ENCODE peak calls at places on chromosomes 13 and 19, in six cellular contexts. G is tibial artery, R is GM06990, A is testis, O is heart left ventricle, N is prostate gland. W is an unnamed sample.

GRCh38 chr13:99686157-99686572 is 184.9 kb downstream of the TM9SF2 start:
- DNase-seq in G (no peak), O (peak; percentile 53), N (no peak), A (peak; percentile 83), R (no peak), W (peak; percentile 69)

GRCh38 chr19:17997969-17998826 is 9.8 kb upstream of the ARRDC2 start:
- DNase-seq in N (no peak), A (no peak), R (no peak), O (no peak), G (no peak), W (peak; percentile 37)

GRCh38 chr13:65653548-65654078 is 1576.5 kb downstream of the PCDH9 start:
- DNase-seq in N (no peak), A (no peak), O (no peak), R (no peak), G (no peak), W (peak; percentile 69)

GRCh38 chr13:58318495-58319167 is 687.1 kb downstream of the PCDH17 start:
- DNase-seq in O (no peak), G (no peak), N (no peak), R (no peak), A (peak; percentile 19), W (no peak)

GRCh38 chr13:79709526-79709925 is 228.6 kb downstream of the NDFIP2 start:
- DNase-seq in A (no peak), G (no peak), N (no peak), R (no peak), O (no peak), W (no peak)

GRCh38 chr13:28349901-28350654 is 144.8 kb downstream of the FLT1 start:
- DNase-seq in R (no peak), N (no peak), G (no peak), A (no peak), O (peak; percentile 39), W (peak; percentile 77)

GRCh38 chr19:1245884-1246816 is 2.2 kb upstream of the MIDN start:
- DNase-seq in R (no peak), N (peak; percentile 82), O (peak; percentile 94), G (no peak), A (peak; percentile 88), W (no peak)

GRCh38 chr13:36133950-36134349 is 2.8 kb upstream of the DCLK1 start:
- DNase-seq in O (no peak), G (no peak), A (no peak), R (no peak), N (no peak), W (no peak)

GRCh38 chr19:6536138-6536671 is 5.4 kb downstream of the TNFSF9 start:
- DNase-seq in A (peak; percentile 86), N (no peak), R (peak; percentile 92), G (no peak), O (peak; percentile 45), W (peak; percentile 70)

GRCh38 chr19:12703056-12703455 is 6.6 kb upstream of the FBXW9 start:
- DNase-seq in A (peak; percentile 79), G (no peak), N (no peak), R (no peak), O (no peak), W (peak; percentile 85)

GRCh38 chr13:100521912-100522490 is 66.6 kb downstream of the GGACT start:
- DNase-seq in N (no peak), O (no peak), R (no peak), G (no peak), A (no peak), W (no peak)

GRCh38 chr19:38213911-38214625 is 10.0 kb downstream of the DPF1 start:
- DNase-seq in G (no peak), N (no peak), R (peak; percentile 80), A (no peak), O (no peak), W (no peak)

DNA sequence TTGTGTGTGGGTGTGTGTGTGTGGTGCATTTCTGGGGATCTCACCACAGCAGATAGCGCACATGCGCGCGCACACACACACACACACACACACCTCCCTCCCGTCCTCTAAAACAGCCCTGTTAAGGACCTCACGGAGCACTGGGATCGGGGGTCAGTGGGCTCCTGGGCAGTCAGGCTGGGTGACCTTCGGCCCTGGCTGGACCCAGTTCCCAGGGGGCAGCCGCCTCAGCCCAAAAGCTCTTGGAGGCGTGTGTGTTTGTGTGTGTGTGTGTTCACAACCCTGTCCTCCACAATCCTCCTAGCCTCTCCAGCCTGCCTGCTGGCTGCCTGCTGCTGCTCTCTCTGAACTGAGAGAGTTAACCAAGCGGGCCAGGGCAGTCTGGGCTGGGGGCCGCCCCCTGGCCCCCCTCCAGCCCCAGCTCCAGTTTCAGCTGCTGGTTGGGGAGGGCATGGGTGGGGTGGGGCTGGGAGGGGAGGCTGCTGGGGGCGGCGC is 272 bp upstream of the FXYD1 start:
- DNase-seq in R (no peak), G (peak; percentile 70), A (no peak), N (no peak), O (peak; percentile 82), W (no peak)
- H3K4me3 ChIP-seq in R (no peak overlapping the region), G (peak overlapping the region; percentile 66), A (peak overlapping the region; percentile 50), N (peak overlapping the region; percentile 6), O (peak overlapping the region; percentile 46), W (no peak overlapping the region)

GRCh38 chr19:3968556-3969434 is 2.1 kb downstream of the DAPK3 start:
- DNase-seq in R (no peak), N (peak; percentile 92), A (peak; percentile 87), G (peak; percentile 94), O (peak; percentile 94), W (peak; percentile 90)
- TF ChIP-seq CTCF in R (no peak), N (no peak), A (no peak), G (no peak), O (no peak), W (no peak)

GRCh38 chr19:55443045-55443823 is at the start of gene SHISA7:
- DNase-seq in G (no peak), R (no peak), O (no peak), N (no peak), A (no peak), W (no peak)
- H3K4me3 ChIP-seq in G (no peak within 1 kb of the TSS), R (no peak within 1 kb of the TSS), O (no peak within 1 kb of the TSS), N (no peak within 1 kb of the TSS), A (no peak within 1 kb of the TSS), W (no peak within 1 kb of the TSS)

DNA sequence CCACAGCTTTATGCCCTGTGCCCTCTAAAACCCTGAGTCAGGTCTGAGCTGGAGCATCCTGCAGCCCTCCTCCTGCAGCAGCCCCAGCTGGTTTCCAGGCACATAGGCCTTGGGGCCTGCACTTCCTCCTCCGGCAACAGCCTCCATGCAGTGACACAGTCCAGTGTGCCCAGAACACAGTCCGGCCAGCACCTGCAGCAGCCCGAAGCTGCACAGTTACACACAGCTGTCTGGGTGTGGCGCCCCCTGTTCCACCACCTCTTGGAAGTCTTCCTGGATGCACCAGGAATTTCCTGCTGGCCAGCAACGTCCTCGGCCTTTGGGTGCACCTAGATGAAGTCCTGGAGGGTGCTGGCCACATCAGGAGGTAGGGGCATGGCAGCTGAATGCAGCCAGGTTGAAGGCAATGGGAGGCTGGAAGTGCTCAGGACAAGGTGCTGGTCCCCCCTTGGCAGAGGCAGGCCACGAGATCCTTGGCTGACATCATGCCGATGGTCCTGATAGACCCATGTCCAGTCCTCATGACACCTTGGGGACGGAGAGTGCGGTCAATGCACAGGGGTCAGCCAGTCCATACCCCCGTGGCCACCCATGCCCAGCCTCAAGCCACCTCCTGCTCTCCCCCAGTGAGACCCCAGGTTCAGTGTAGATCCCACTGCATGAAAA is 27.1 kb upstream of the PARP4 start:
- DNase-seq in O (no peak), A (no peak), R (no peak), G (no peak), N (no peak), W (no peak)
- TF ChIP-seq CTCF in O (no peak), A (no peak), R (no peak), G (no peak), N (no peak), W (no peak)

DNA sequence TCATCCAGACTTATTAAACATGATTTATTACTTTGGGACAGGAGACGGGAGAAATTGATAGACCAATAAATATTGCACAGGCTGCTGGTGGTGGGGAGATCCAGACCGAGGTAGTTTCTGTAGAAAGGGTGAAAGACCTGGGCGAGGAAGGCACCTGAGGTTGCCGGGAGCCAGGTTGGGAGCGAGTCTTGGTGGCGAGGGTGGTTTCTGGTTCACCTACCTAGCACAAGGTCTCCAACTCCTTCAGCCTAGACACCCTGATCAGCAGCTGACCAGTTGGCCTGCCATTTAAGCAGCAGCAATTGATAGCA is 7.0 kb downstream of the EMP3 start:
- DNase-seq in O (no peak), G (no peak), N (no peak), A (no peak), R (no peak), W (no peak)
- H3K4me3 ChIP-seq in O (peak overlapping the region; percentile 63), G (peak overlapping the region; percentile 54), N (peak overlapping the region; percentile 23), A (no peak overlapping the region), R (peak overlapping the region; percentile 47), W (peak overlapping the region; percentile 50)

W was measured in BE2C.